ENCODE peak calls at places on chromosomes 16 and 17, in ten cellular contexts. One of them, this sample, is unnamed.

GRCh38 chr16:66603537-66604375 is 748 bp upstream of the CMTM3 start:
- DNase-seq in GM23338: peak; percentile 74
- DNase-seq in H9: peak; percentile 80
- DNase-seq in GM23248: peak; percentile 64
- DNase-seq in PC-9: no peak
- DNase-seq in Karpas-422: peak; percentile 68
- DNase-seq in fibroblast of lung: peak; percentile 56
- DNase-seq in PC-3: no peak
- DNase-seq in SK-N-SH: peak; percentile 76
- DNase-seq in neural progenitor cell: peak; percentile 87
- DNase-seq in this sample: peak; percentile 75

GRCh38 chr17:81540676-81541027 is 11.5 kb downstream of the FAAP100 start:
- DNase-seq in fibroblast of lung: no peak
- DNase-seq in SK-N-SH: no peak
- DNase-seq in neural progenitor cell: no peak
- DNase-seq in GM23338: no peak
- DNase-seq in Karpas-422: no peak
- DNase-seq in H9: no peak
- DNase-seq in PC-3: no peak
- DNase-seq in GM23248: no peak
- DNase-seq in PC-9: no peak
- DNase-seq in this sample: no peak

GRCh38 chr17:75105269-75106080 is 4.3 kb upstream of the ARMC7 start:
- DNase-seq in PC-9: peak; percentile 77
- DNase-seq in fibroblast of lung: no peak
- DNase-seq in PC-3: peak; percentile 87
- DNase-seq in GM23338: peak; percentile 85
- DNase-seq in H9: peak; percentile 87
- DNase-seq in SK-N-SH: peak; percentile 91
- DNase-seq in neural progenitor cell: peak; percentile 72
- DNase-seq in Karpas-422: peak; percentile 84
- DNase-seq in GM23248: peak; percentile 63
- DNase-seq in this sample: peak; percentile 77

GRCh38 chr16:87570938-87571867 is 31.1 kb upstream of the JPH3 start:
- DNase-seq in PC-3: peak; percentile 54
- DNase-seq in GM23338: peak; percentile 89
- DNase-seq in Karpas-422: peak; percentile 66
- DNase-seq in SK-N-SH: peak; percentile 71
- DNase-seq in H9: peak; percentile 85
- DNase-seq in GM23248: peak; percentile 85
- DNase-seq in neural progenitor cell: peak; percentile 73
- DNase-seq in fibroblast of lung: peak; percentile 75
- DNase-seq in PC-9: peak; percentile 36
- DNase-seq in this sample: peak; percentile 19

GRCh38 chr16:88782454-88783390 is 2.3 kb downstream of the PIEZO1 start:
- DNase-seq in H9: no peak
- DNase-seq in Karpas-422: no peak
- DNase-seq in GM23338: no peak
- DNase-seq in fibroblast of lung: peak; percentile 75
- DNase-seq in PC-3: peak; percentile 86
- DNase-seq in GM23248: peak; percentile 96
- DNase-seq in neural progenitor cell: no peak
- DNase-seq in PC-9: peak; percentile 86
- DNase-seq in SK-N-SH: no peak
- DNase-seq in this sample: peak; percentile 44

GRCh38 chr17:54452666-54453348 is 447.8 kb upstream of the TOM1L1 start:
- DNase-seq in neural progenitor cell: no peak
- DNase-seq in PC-9: no peak
- DNase-seq in GM23338: no peak
- DNase-seq in SK-N-SH: no peak
- DNase-seq in fibroblast of lung: no peak
- DNase-seq in Karpas-422: no peak
- DNase-seq in H9: no peak
- DNase-seq in GM23248: peak; percentile 0
- DNase-seq in PC-3: no peak
- DNase-seq in this sample: no peak

GRCh38 chr17:68432086-68432864 is 25.0 kb downstream of the WIPI1 start:
- DNase-seq in fibroblast of lung: no peak
- DNase-seq in Karpas-422: no peak
- DNase-seq in neural progenitor cell: no peak
- DNase-seq in PC-3: no peak
- DNase-seq in PC-9: no peak
- DNase-seq in H9: no peak
- DNase-seq in GM23248: no peak
- DNase-seq in GM23338: no peak
- DNase-seq in SK-N-SH: no peak
- DNase-seq in this sample: no peak

GRCh38 chr17:48841395-48841831 is 10.6 kb downstream of the CALCOCO2 start:
- DNase-seq in H9: no peak
- DNase-seq in neural progenitor cell: no peak
- DNase-seq in PC-3: no peak
- DNase-seq in GM23248: peak; percentile 87
- DNase-seq in GM23338: no peak
- DNase-seq in SK-N-SH: no peak
- DNase-seq in fibroblast of lung: peak; percentile 87
- DNase-seq in PC-9: no peak
- DNase-seq in Karpas-422: no peak
- DNase-seq in this sample: peak; percentile 26

GRCh38 chr17:77810536-77810935 is 148.0 kb upstream of the TNRC6C start:
- DNase-seq in GM23338: no peak
- DNase-seq in SK-N-SH: no peak
- DNase-seq in H9: peak; percentile 64
- DNase-seq in Karpas-422: no peak
- DNase-seq in neural progenitor cell: no peak
- DNase-seq in PC-3: peak; percentile 71
- DNase-seq in GM23248: peak; percentile 90
- DNase-seq in PC-9: no peak
- DNase-seq in fibroblast of lung: peak; percentile 77
- DNase-seq in this sample: no peak

GRCh38 chr17:10649602-10650001 is 7.5 kb downstream of the MYH3 start:
- DNase-seq in fibroblast of lung: no peak
- DNase-seq in PC-3: no peak
- DNase-seq in GM23338: no peak
- DNase-seq in PC-9: no peak
- DNase-seq in H9: no peak
- DNase-seq in Karpas-422: no peak
- DNase-seq in SK-N-SH: no peak
- DNase-seq in GM23248: no peak
- DNase-seq in neural progenitor cell: no peak
- DNase-seq in this sample: no peak

GRCh38 chr17:81027591-81028505 is 7.1 kb upstream of the BAIAP2 start:
- DNase-seq in GM23248: no peak
- DNase-seq in PC-3: peak; percentile 25
- DNase-seq in neural progenitor cell: no peak
- DNase-seq in PC-9: no peak
- DNase-seq in fibroblast of lung: no peak
- DNase-seq in SK-N-SH: peak; percentile 68
- DNase-seq in GM23338: no peak
- DNase-seq in H9: no peak
- DNase-seq in Karpas-422: no peak
- DNase-seq in this sample: no peak

DNA sequence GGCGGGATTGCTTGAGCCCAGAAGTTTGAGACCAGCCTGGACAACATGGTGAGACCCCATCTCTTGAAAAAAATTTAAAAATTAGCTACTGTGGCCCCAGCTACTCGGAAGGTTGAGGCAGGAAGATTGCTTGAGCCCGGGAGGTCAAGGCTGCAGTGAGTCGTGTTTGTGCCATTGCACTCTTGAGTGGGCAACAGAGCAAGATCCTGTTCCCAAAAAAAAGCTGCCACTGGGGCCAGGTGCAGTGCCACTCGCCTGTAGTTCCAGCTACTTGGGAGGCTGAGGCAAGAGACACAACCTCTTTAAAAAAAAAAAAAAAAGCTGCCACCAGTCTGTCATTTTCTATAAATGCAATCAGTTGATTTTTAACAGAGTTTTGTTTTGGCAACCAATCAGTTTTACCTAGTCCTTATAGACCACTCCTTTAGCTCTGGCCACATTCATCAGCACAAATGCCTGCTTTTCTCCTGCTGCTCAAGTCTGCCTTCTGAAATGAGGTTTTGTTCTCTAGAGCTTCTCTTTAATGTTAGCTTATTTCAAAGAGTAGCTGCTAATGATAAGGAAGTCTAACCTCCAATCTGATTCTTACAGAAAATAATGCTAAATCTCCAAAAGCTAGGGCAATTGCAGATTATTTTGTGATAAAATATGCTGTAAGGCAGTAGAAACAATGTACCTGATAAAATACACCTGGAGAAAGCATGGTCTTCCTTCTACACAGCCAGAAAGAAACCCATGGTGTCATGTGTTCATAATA is 64.8 kb downstream of the TUBD1 start:
- DNase-seq in PC-9: peak; percentile 79
- DNase-seq in H9: no peak
- DNase-seq in PC-3: peak; percentile 50
- DNase-seq in neural progenitor cell: no peak
- DNase-seq in GM23248: no peak
- DNase-seq in SK-N-SH: peak; percentile 47
- DNase-seq in Karpas-422: no peak
- DNase-seq in GM23338: no peak
- DNase-seq in fibroblast of lung: no peak
- DNase-seq in this sample: no peak
- H3K79me2 ChIP-seq in PC-9: peaks cover 54% of the 10 kb centered on the region
- H3K79me2 ChIP-seq in H9: no peaks in the 10 kb centered on the region
- H3K79me2 ChIP-seq in PC-3: peaks cover 45% of the 10 kb centered on the region
- H3K79me2 ChIP-seq in neural progenitor cell: no peaks in the 10 kb centered on the region
- H3K79me2 ChIP-seq in GM23248: peaks cover 69% of the 10 kb centered on the region
- H3K79me2 ChIP-seq in SK-N-SH: peaks cover 65% of the 10 kb centered on the region
- H3K79me2 ChIP-seq in Karpas-422: no peaks in the 10 kb centered on the region
- H3K79me2 ChIP-seq in GM23338: no peaks in the 10 kb centered on the region
- H3K79me2 ChIP-seq in fibroblast of lung: peaks cover 13% of the 10 kb centered on the region
- H3K79me2 ChIP-seq in this sample: peaks cover 13% of the 10 kb centered on the region

GRCh38 chr17:50141750-50142119 is 8.7 kb downstream of the PPP1R9B start:
- DNase-seq in Karpas-422: no peak
- DNase-seq in PC-9: no peak
- DNase-seq in H9: no peak
- DNase-seq in neural progenitor cell: no peak
- DNase-seq in GM23248: no peak
- DNase-seq in GM23338: no peak
- DNase-seq in SK-N-SH: no peak
- DNase-seq in PC-3: no peak
- DNase-seq in fibroblast of lung: no peak
- DNase-seq in this sample: no peak

GRCh38 chr17:50137050-50137449 is 7.1 kb upstream of the SAMD14 start:
- DNase-seq in fibroblast of lung: no peak
- DNase-seq in SK-N-SH: no peak
- DNase-seq in GM23338: no peak
- DNase-seq in Karpas-422: no peak
- DNase-seq in neural progenitor cell: no peak
- DNase-seq in PC-3: no peak
- DNase-seq in GM23248: no peak
- DNase-seq in PC-9: no peak
- DNase-seq in H9: no peak
- DNase-seq in this sample: no peak

GRCh38 chr17:50141026-50141749 is 9.3 kb downstream of the PPP1R9B start:
- DNase-seq in fibroblast of lung: no peak
- DNase-seq in PC-9: no peak
- DNase-seq in GM23338: no peak
- DNase-seq in GM23248: no peak
- DNase-seq in H9: no peak
- DNase-seq in SK-N-SH: no peak
- DNase-seq in PC-3: no peak
- DNase-seq in neural progenitor cell: no peak
- DNase-seq in Karpas-422: no peak
- DNase-seq in this sample: no peak

GRCh38 chr17:50139950-50140885 is 10.3 kb upstream of the SAMD14 start:
- DNase-seq in GM23248: peak; percentile 87
- DNase-seq in H9: peak; percentile 94
- DNase-seq in PC-3: peak; percentile 68
- DNase-seq in GM23338: peak; percentile 92
- DNase-seq in Karpas-422: peak; percentile 86
- DNase-seq in fibroblast of lung: peak; percentile 77
- DNase-seq in SK-N-SH: peak; percentile 98
- DNase-seq in PC-9: no peak
- DNase-seq in neural progenitor cell: peak; percentile 75
- DNase-seq in this sample: peak; percentile 63

GRCh38 chr17:50139185-50139783 is 9.3 kb upstream of the SAMD14 start:
- DNase-seq in SK-N-SH: no peak
- DNase-seq in PC-9: no peak
- DNase-seq in GM23248: no peak
- DNase-seq in H9: no peak
- DNase-seq in fibroblast of lung: no peak
- DNase-seq in Karpas-422: no peak
- DNase-seq in neural progenitor cell: no peak
- DNase-seq in GM23338: no peak
- DNase-seq in PC-3: no peak
- DNase-seq in this sample: no peak
- H3K79me2 ChIP-seq in SK-N-SH: peaks cover 23% of the 10 kb centered on the region
- H3K79me2 ChIP-seq in PC-9: no peaks in the 10 kb centered on the region
- H3K79me2 ChIP-seq in GM23248: peaks cover 39% of the 10 kb centered on the region
- H3K79me2 ChIP-seq in H9: no peaks in the 10 kb centered on the region
- H3K79me2 ChIP-seq in fibroblast of lung: peaks cover 21% of the 10 kb centered on the region
- H3K79me2 ChIP-seq in Karpas-422: peaks cover 17% of the 10 kb centered on the region
- H3K79me2 ChIP-seq in neural progenitor cell: no peaks in the 10 kb centered on the region
- H3K79me2 ChIP-seq in GM23338: no peaks in the 10 kb centered on the region
- H3K79me2 ChIP-seq in PC-3: no peaks in the 10 kb centered on the region
- H3K79me2 ChIP-seq in this sample: no peaks in the 10 kb centered on the region

DNA sequence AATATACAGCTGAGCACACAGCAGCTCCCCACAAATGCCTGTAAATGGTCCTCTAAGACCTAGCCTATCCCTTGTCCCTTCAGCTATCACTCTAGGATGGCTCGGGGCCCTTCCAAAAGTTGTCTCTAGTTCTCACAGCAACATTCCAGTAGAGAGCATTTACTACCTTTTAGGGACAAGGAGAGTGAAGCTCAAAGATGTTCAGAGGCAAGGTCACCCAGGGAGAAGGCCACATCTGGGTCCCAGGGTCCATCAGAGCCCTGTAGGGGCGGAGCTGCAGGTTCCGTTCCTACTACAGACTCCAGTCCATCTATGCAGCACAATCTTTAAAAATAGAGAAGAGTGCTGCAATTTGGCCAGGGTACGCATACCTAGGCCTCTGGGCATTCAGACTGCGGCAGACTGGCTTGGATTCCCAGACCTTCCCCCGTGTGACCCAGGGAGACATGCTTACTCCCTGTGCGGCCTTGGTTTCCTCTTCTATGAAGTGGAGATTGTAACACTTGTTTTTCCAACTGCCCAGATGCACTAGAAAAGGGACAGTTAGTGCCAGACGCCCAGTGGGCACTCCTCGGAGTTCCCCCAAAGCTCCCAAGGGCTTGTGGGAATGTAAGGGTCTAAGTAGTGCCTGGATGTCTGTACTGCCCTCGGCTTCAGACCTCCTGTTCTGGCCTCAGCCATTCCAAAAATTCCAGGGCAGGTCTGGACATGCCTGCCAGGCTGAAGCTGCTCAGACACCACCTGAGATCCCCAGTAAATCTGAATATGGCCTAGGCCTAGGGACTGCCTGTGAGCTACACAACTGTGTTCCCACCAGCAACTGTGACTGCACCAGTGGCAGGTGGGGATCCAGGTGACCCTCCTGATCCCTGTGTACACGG is 2.5 kb downstream of the SLC12A4 start:
- DNase-seq in SK-N-SH: no peak
- DNase-seq in PC-9: no peak
- DNase-seq in GM23248: no peak
- DNase-seq in fibroblast of lung: no peak
- DNase-seq in PC-3: no peak
- DNase-seq in GM23338: no peak
- DNase-seq in neural progenitor cell: no peak
- DNase-seq in H9: no peak
- DNase-seq in Karpas-422: no peak
- DNase-seq in this sample: no peak
- H3K79me2 ChIP-seq in SK-N-SH: peaks cover 68% of the 10 kb centered on the region
- H3K79me2 ChIP-seq in PC-9: peaks cover 10% of the 10 kb centered on the region
- H3K79me2 ChIP-seq in GM23248: peaks cover 72% of the 10 kb centered on the region
- H3K79me2 ChIP-seq in fibroblast of lung: peaks cover 72% of the 10 kb centered on the region
- H3K79me2 ChIP-seq in PC-3: peaks cover 29% of the 10 kb centered on the region
- H3K79me2 ChIP-seq in GM23338: peaks cover 42% of the 10 kb centered on the region
- H3K79me2 ChIP-seq in neural progenitor cell: no peaks in the 10 kb centered on the region
- H3K79me2 ChIP-seq in H9: no peaks in the 10 kb centered on the region
- H3K79me2 ChIP-seq in Karpas-422: no peaks in the 10 kb centered on the region
- H3K79me2 ChIP-seq in this sample: no peaks in the 10 kb centered on the region

GRCh38 chr17:64254755-64255154 is 8.3 kb downstream of the TEX2 start:
- DNase-seq in neural progenitor cell: no peak
- DNase-seq in Karpas-422: no peak
- DNase-seq in PC-9: no peak
- DNase-seq in SK-N-SH: no peak
- DNase-seq in PC-3: no peak
- DNase-seq in GM23248: no peak
- DNase-seq in GM23338: no peak
- DNase-seq in fibroblast of lung: no peak
- DNase-seq in H9: no peak
- DNase-seq in this sample: no peak
- H3K79me2 ChIP-seq in neural progenitor cell: peaks cover 88% of the 10 kb centered on the region
- H3K79me2 ChIP-seq in Karpas-422: no peaks in the 10 kb centered on the region
- H3K79me2 ChIP-seq in PC-9: peaks cover 37% of the 10 kb centered on the region
- H3K79me2 ChIP-seq in SK-N-SH: peaks cover 92% of the 10 kb centered on the region
- H3K79me2 ChIP-seq in PC-3: peaks cover 99% of the 10 kb centered on the region
- H3K79me2 ChIP-seq in GM23248: peaks cover 95% of the 10 kb centered on the region
- H3K79me2 ChIP-seq in GM23338: peaks cover 76% of the 10 kb centered on the region
- H3K79me2 ChIP-seq in fibroblast of lung: peaks cover 9% of the 10 kb centered on the region
- H3K79me2 ChIP-seq in H9: peaks cover 2% of the 10 kb centered on the region
- H3K79me2 ChIP-seq in this sample: no peaks in the 10 kb centered on the region